ENCODE peak calls at places on chromosome 7, in ten cellular contexts. R, I, X, E, N, T, W, Z, D and Y are unnamed samples.
A peak's percentile ranks its signal among the peaks of the same experiment; 100 is the strongest.

GRCh38 chr7:132739271-132739955 is 163.1 kb upstream of the PLXNA4 start:
- DNase-seq in R (peak; percentile 93), I (peak; percentile 96), X (peak; percentile 49), E (peak; percentile 99), N (peak; percentile 88), T (no peak), W (no peak), Z (no peak), D (no peak), Y (no peak)

GRCh38 chr7:43906327-43907010 is at the start of gene URGCP:
- DNase-seq in R (peak; percentile 51), I (peak; percentile 36), X (peak; percentile 61), E (no peak), N (no peak), T (peak; percentile 64), W (peak; percentile 22), Z (no peak), D (peak; percentile 79), Y (peak; percentile 73)

GRCh38 chr7:50368366-50368765 is 63.9 kb downstream of the IKZF1 start:
- DNase-seq in R (no peak), I (no peak), X (no peak), E (no peak), N (no peak), T (no peak), W (no peak), Z (no peak), D (no peak), Y (no peak)

GRCh38 chr7:94391716-94392390 is 2.8 kb upstream of the COL1A2 start:
- DNase-seq in R (peak; percentile 93), I (peak; percentile 89), X (peak; percentile 56), E (peak; percentile 72), N (peak; percentile 70), T (no peak), W (no peak), Z (no peak), D (no peak), Y (no peak)

GRCh38 chr7:147525295-147525694 is 1065.3 kb upstream of the C7orf33 start:
- DNase-seq in R (no peak), I (no peak), X (no peak), E (no peak), N (no peak), T (no peak), W (no peak), Z (no peak), D (no peak), Y (no peak)

GRCh38 chr7:21076054-21076453 is 289.4 kb upstream of the SP8 start:
- DNase-seq in R (no peak), I (no peak), X (no peak), E (no peak), N (no peak), T (no peak), W (no peak), Z (no peak), D (no peak), Y (no peak)

GRCh38 chr7:28343462-28343861 is 68.9 kb upstream of the CREB5 start:
- DNase-seq in R (no peak), I (no peak), X (no peak), E (no peak), N (no peak), T (no peak), W (no peak), Z (no peak), D (no peak), Y (no peak)

GRCh38 chr7:20199015-20199737 is 18.0 kb downstream of the MACC1 start:
- DNase-seq in R (peak; percentile 72), I (peak; percentile 72), X (no peak), E (peak; percentile 71), N (peak; percentile 34), T (peak; percentile 29), W (peak; percentile 38), Z (no peak), D (peak; percentile 70), Y (peak; percentile 93)

GRCh38 chr7:96244992-96245292 is 77.0 kb downstream of the SLC25A13 start:
- DNase-seq in R (no peak), I (no peak), X (no peak), E (no peak), N (no peak), T (no peak), W (no peak), Z (no peak), D (no peak), Y (no peak)

GRCh38 chr7:45384499-45384898 is 189.7 kb upstream of the ADCY1 start:
- DNase-seq in R (peak; percentile 33), I (peak; percentile 13), X (no peak), E (peak; percentile 66), N (peak; percentile 17), T (no peak), W (no peak), Z (no peak), D (no peak), Y (no peak)

GRCh38 chr7:121081327-121081936 is 92.9 kb downstream of the CPED1 start:
- DNase-seq in R (peak; percentile 83), I (peak; percentile 82), X (no peak), E (peak; percentile 88), N (peak; percentile 75), T (no peak), W (no peak), Z (no peak), D (no peak), Y (no peak)

GRCh38 chr7:40746841-40747556 is 612.2 kb downstream of the SUGCT start:
- DNase-seq in R (no peak), I (no peak), X (no peak), E (peak; percentile 63), N (peak; percentile 11), T (no peak), W (no peak), Z (no peak), D (no peak), Y (no peak)

GRCh38 chr7:24466109-24466768 is 107.0 kb upstream of the PALS2 start:
- DNase-seq in R (no peak), I (no peak), X (no peak), E (no peak), N (no peak), T (no peak), W (no peak), Z (no peak), D (no peak), Y (no peak)

DNA sequence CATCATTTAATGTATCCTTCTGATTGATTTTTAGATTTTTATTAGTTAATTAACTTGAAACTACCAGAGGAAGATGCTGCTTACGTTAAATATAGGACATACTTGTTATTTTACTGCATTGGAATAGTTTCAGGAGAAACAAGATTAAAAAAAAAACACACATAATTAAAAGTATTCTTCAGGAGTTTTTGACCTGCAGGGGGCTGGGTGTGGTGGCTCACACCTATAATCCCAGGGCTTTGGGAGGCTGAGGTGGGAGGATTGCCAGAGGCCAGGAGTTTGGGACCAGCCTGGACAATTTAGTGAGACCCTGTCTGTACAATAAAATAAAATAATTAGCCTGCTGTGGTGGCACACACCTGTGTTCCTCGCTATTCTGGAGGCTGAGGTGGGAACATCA is 10.7 kb downstream of the CBLL1 start:
- DNase-seq in R (no peak), I (no peak), X (no peak), E (no peak), N (no peak), T (no peak), W (no peak), Z (no peak), D (no peak), Y (no peak)
- TF ChIP-seq CTCF in R (peak; percentile 17), I (no peak), X (no peak), E (peak; percentile 10), N (peak; percentile 52), T (no peak), W (no peak), Z (no peak), D (no peak), Y (no peak)

GRCh38 chr7:156823441-156823840 is 69.5 kb downstream of the LMBR1 start:
- DNase-seq in R (peak; percentile 22), I (peak; percentile 22), X (no peak), E (peak; percentile 45), N (no peak), T (no peak), W (no peak), Z (no peak), D (no peak), Y (no peak)

GRCh38 chr7:156819733-156820295 is 73.2 kb downstream of the LMBR1 start:
- DNase-seq in R (no peak), I (no peak), X (no peak), E (no peak), N (no peak), T (no peak), W (no peak), Z (no peak), D (no peak), Y (no peak)

GRCh38 chr7:156816943-156817572 is 75.9 kb downstream of the LMBR1 start:
- DNase-seq in R (peak; percentile 50), I (peak; percentile 24), X (no peak), E (peak; percentile 39), N (peak; percentile 25), T (no peak), W (no peak), Z (no peak), D (no peak), Y (no peak)

GRCh38 chr7:156818133-156818532 is 74.8 kb downstream of the LMBR1 start:
- DNase-seq in R (no peak), I (no peak), X (no peak), E (no peak), N (no peak), T (no peak), W (no peak), Z (no peak), D (no peak), Y (no peak)

DNA sequence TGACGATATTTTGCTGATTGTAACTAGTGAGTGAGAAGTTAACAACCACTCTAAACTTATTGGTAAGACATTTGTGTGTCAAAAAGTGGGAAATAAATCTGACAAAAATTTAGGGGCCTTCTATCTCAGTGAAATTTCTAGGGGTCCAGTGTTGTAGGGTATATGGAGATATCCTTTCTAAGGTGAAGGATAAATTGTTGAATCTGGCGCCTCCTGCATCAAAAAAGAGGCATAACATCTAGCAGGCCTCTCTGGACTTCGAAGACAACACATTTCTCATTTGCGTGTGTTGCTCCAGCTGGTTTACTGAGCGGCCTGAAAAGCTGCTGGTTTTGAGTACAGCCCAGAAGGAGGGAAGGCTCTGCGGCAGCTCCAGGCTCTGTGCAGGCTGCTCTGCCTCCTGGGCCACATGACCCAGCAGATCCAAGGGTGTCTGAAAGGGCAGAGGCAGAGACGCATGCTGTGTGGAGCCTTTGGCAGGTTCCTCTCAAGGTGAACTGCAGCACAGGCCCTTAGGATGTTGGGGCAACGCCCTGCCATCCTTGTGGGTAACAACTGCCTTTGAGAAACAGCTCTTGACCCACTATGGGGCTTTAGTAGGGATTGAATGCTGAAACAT is 72.4 kb downstream of the LMBR1 start:
- DNase-seq in R (no peak), I (no peak), X (no peak), E (no peak), N (no peak), T (no peak), W (no peak), Z (no peak), D (no peak), Y (no peak)
- TF ChIP-seq CTCF in R (peak; percentile 13), I (peak; percentile 24), X (no peak), E (peak; percentile 34), N (peak; percentile 57), T (no peak), W (no peak), Z (no peak), D (peak; percentile 18), Y (no peak)

GRCh38 chr7:139661875-139662274 is 115.9 kb downstream of the HIPK2 start:
- DNase-seq in R (no peak), I (no peak), X (no peak), E (no peak), N (no peak), T (no peak), W (no peak), Z (no peak), D (no peak), Y (no peak)
- TF ChIP-seq CTCF in R (no peak), I (no peak), X (no peak), E (no peak), N (no peak), T (no peak), W (no peak), Z (no peak), D (no peak), Y (no peak)

GRCh38 chr7:116500071-116500853 is 724 bp downstream of the CAV2 start:
- DNase-seq in R (peak; percentile 57), I (peak; percentile 57), X (peak; percentile 45), E (peak; percentile 45), N (no peak), T (peak; percentile 17), W (peak; percentile 87), Z (no peak), D (peak; percentile 58), Y (peak; percentile 39)
- TF ChIP-seq CTCF in R (no peak), I (no peak), X (no peak), E (no peak), N (no peak), T (no peak), W (no peak), Z (no peak), D (no peak), Y (no peak)